ENCODE peak calls at places on chromosome 18, in six cellular contexts. O is HCT116, U is SK-N-SH, X is HepG2, D is K562, I is H1. A is an unnamed sample.

GRCh38 chr18:59787998-59788875 is 91.0 kb upstream of the CCBE1 start:
- DNase-seq in O (peak; percentile 35), U (no peak), X (no peak), D (no peak), I (no peak), A (no peak)

GRCh38 chr18:37280701-37281100 is 284.9 kb downstream of the CELF4 start:
- DNase-seq in O (no peak), U (no peak), X (no peak), D (no peak), I (no peak), A (no peak)

GRCh38 chr18:58364867-58365533 is 263.9 kb downstream of the ALPK2 start:
- DNase-seq in O (no peak), U (no peak), X (no peak), D (no peak), I (no peak), A (no peak)

GRCh38 chr18:78787751-78788150 is 191.9 kb upstream of the SALL3 start:
- DNase-seq in O (no peak), U (no peak), X (no peak), D (no peak), I (no peak), A (no peak)

GRCh38 chr18:58229162-58229561 is 185.1 kb downstream of the NEDD4L start:
- DNase-seq in O (no peak), U (no peak), X (no peak), D (no peak), I (no peak), A (no peak)

GRCh38 chr18:49757513-49758262 is 55.6 kb downstream of the ACAA2 start:
- DNase-seq in O (peak; percentile 28), U (peak; percentile 61), X (no peak), D (peak; percentile 76), I (no peak), A (peak; percentile 49)

GRCh38 chr18:27996792-27997191 is 180.1 kb downstream of the CDH2 start:
- DNase-seq in O (no peak), U (no peak), X (no peak), D (no peak), I (no peak), A (no peak)

GRCh38 chr18:46318356-46318755 is 214.2 kb downstream of the HAUS1 start:
- DNase-seq in O (no peak), U (no peak), X (no peak), D (no peak), I (no peak), A (no peak)

GRCh38 chr18:35936951-35937350 is 35.5 kb upstream of the RMP24 start:
- DNase-seq in O (no peak), U (no peak), X (no peak), D (no peak), I (no peak), A (no peak)

GRCh38 chr18:78698914-78699313 is 280.7 kb upstream of the SALL3 start:
- DNase-seq in O (no peak), U (no peak), X (no peak), D (no peak), I (no peak), A (no peak)

GRCh38 chr18:37709740-37710139 is 144.1 kb upstream of the CELF4 start:
- DNase-seq in O (no peak), U (no peak), X (no peak), D (no peak), I (no peak), A (no peak)

GRCh38 chr18:74476154-74476553 is 19.0 kb upstream of the DIPK1C start:
- DNase-seq in O (no peak), U (peak; percentile 80), X (peak; percentile 25), D (peak; percentile 52), I (no peak), A (peak; percentile 7)

GRCh38 chr18:8556424-8556823 is 52.8 kb upstream of the RAB12 start:
- DNase-seq in O (no peak), U (no peak), X (no peak), D (no peak), I (no peak), A (no peak)

GRCh38 chr18:47254341-47254939 is 3.0 kb upstream of the SKOR2 start:
- DNase-seq in O (no peak), U (no peak), X (peak; percentile 18), D (peak; percentile 20), I (no peak), A (peak; percentile 75)

GRCh38 chr18:59453468-59453961 is 94.5 kb upstream of the LMAN1 start:
- DNase-seq in O (no peak), U (peak; percentile 69), X (peak; percentile 97), D (no peak), I (no peak), A (no peak)

GRCh38 chr18:42141439-42141838 is 186.4 kb downstream of the PIK3C3 start:
- DNase-seq in O (no peak), U (no peak), X (peak; percentile 53), D (no peak), I (no peak), A (no peak)

GRCh38 chr18:74233933-74234325 is 57.8 kb downstream of the CYB5A start:
- DNase-seq in O (no peak), U (no peak), X (no peak), D (no peak), I (no peak), A (no peak)

GRCh38 chr18:12159446-12159845 is 65.8 kb downstream of the ANKRD62 start:
- DNase-seq in O (no peak), U (no peak), X (peak; percentile 18), D (no peak), I (no peak), A (no peak)

GRCh38 chr18:35635171-35635570 is 53.6 kb downstream of the GALNT1 start:
- DNase-seq in O (no peak), U (peak; percentile 37), X (peak; percentile 4), D (no peak), I (no peak), A (no peak)

GRCh38 chr18:41268271-41268670 is 686.8 kb upstream of the PIK3C3 start:
- DNase-seq in O (no peak), U (no peak), X (no peak), D (no peak), I (no peak), A (no peak)

GRCh38 chr18:21194871-21195771 is 46.9 kb upstream of the GREB1L start:
- DNase-seq in O (peak; percentile 79), U (peak; percentile 29), X (peak; percentile 24), D (peak; percentile 21), I (no peak), A (peak; percentile 38)

GRCh38 chr18:50665015-50665414 is 105.1 kb downstream of the MAPK4 start:
- DNase-seq in O (no peak), U (no peak), X (no peak), D (no peak), I (no peak), A (no peak)

GRCh38 chr18:21241224-21242131 is 554 bp upstream of the GREB1L start:
- DNase-seq in O (no peak), U (peak; percentile 38), X (no peak), D (no peak), I (no peak), A (peak; percentile 31)

GRCh38 chr18:26133652-26134051 is at the start of gene PSMA8:
- DNase-seq in O (no peak), U (no peak), X (no peak), D (no peak), I (peak; percentile 23), A (no peak)

GRCh38 chr18:10081477-10081876 is 167.7 kb downstream of the VAPA start:
- DNase-seq in O (no peak), U (no peak), X (peak; percentile 41), D (peak; percentile 44), I (no peak), A (no peak)
- TF ChIP-seq JUND in O (no peak), U (no peak), X (no peak), D (peak; percentile 26), I (no peak), A (no peak)

GRCh38 chr18:77065221-77065981 is 67.2 kb downstream of the MBP start:
- DNase-seq in O (peak; percentile 82), U (no peak), X (no peak), D (no peak), I (no peak), A (no peak)
- TF ChIP-seq JUND in O (no peak), U (peak; percentile 15), X (no peak), D (peak; percentile 51), I (no peak), A (no peak)

DNA sequence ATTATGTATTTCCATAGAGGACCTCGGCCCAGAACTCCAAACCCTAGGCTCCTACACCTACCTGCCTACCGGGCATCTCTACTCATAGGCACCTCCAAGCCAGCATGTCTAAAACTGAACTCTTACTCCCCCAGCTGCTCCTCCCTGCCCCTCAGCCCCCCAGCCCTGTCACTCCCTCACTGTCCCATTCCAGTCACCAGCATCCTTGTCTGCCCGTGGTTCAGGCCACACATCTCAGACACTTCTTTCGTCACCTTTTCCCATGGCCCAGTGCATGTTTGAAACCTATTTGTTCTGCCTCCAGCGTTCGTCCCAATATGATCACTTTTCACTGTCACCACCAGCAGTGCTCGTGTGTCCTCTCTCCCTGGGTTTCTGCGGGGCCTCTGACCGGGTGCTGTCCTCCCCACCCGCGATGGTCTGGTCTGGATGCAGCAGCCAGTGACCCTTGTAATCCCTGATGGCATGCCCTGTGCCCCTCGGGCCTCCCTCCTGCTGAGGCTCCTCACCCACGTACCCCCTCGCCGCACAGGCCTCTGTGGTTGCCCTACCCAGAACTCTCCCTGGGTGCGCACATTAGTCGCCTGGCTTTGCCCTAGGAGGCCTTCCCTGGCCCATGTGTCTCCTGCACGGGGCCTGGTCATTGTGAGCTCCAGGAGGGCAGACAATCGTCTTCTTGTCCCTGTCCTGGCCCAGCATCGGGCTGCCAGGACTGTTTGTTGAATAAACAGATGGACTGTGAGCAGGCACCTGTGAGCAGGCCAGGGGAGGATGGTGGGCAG is 15.4 kb downstream of the LDLRAD4 start:
- DNase-seq in O (no peak), U (no peak), X (no peak), D (no peak), I (no peak), A (no peak)
- TF ChIP-seq JUND in O (no peak), U (no peak), X (no peak), D (no peak), I (no peak), A (no peak)

GRCh38 chr18:7459851-7460774 is 107.0 kb upstream of the PTPRM start:
- DNase-seq in O (no peak), U (no peak), X (peak; percentile 72), D (no peak), I (no peak), A (no peak)
- TF ChIP-seq JUND in O (no peak), U (no peak), X (peak; percentile 16), D (no peak), I (no peak), A (no peak)

DNA sequence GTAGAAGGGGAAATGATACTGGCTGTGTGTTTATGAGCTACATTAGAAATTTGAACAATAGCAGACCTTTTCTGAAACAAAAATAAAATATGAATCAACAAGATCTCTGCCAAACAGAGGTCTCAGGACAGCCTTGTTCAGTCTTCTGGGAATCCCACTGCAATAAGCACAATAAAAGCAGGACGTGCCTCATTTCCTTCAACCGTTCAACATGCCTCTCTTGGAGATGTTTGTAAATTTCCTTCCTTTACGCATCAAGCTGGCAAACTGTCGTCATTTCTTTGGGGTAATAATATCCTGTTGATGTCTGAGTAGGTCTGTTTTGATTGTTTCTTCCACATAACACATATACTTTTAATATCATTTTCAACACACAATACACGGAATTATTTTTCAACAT is 77.2 kb downstream of the TCF4 start:
- DNase-seq in O (no peak), U (no peak), X (no peak), D (no peak), I (no peak), A (no peak)
- TF ChIP-seq JUND in O (no peak), U (peak; percentile 19), X (no peak), D (no peak), I (no peak), A (no peak)